ENCODE peak calls at places on chromosomes 4 and X, in seven cellular contexts. O, G, Y, F, L, V and C are unnamed samples.

GRCh38 chr4:188439641-188440311 is 300.5 kb downstream of the TRIML1 start:
- DNase-seq in O (no peak), G (no peak), Y (no peak), F (no peak), L (peak; percentile 30), V (no peak), C (no peak)

GRCh38 chrX:135411893-135412292 is 9.9 kb upstream of the SMIM10L2A start:
- DNase-seq in O (no peak), G (no peak), Y (no peak), F (no peak), L (peak; percentile 45), V (no peak), C (peak; percentile 3)

GRCh38 chrX:36909584-36909983 is 98.6 kb upstream of the FAM47C start:
- DNase-seq in O (no peak), G (no peak), Y (no peak), F (no peak), L (peak; percentile 44), V (no peak), C (no peak)

GRCh38 chr4:140233811-140234696 is 80.1 kb upstream of the MAML3 start:
- DNase-seq in O (no peak), G (no peak), Y (no peak), F (no peak), L (peak; percentile 87), V (peak; percentile 64), C (no peak)

GRCh38 chrX:17854521-17854920 is 6.6 kb downstream of the RAI2 start:
- DNase-seq in O (no peak), G (no peak), Y (no peak), F (no peak), L (no peak), V (no peak), C (no peak)

GRCh38 chrX:12999422-12999821 is 24.5 kb downstream of the TMSB4X start:
- DNase-seq in O (no peak), G (no peak), Y (no peak), F (no peak), L (no peak), V (no peak), C (no peak)

GRCh38 chrX:153818571-153819397 is 11.6 kb downstream of the PDZD4 start:
- DNase-seq in O (peak; percentile 57), G (peak; percentile 38), Y (peak; percentile 40), F (peak; percentile 2), L (no peak), V (peak; percentile 32), C (no peak)

GRCh38 chr4:88738714-88739366 is 41.2 kb upstream of the NAP1L5 start:
- DNase-seq in O (no peak), G (no peak), Y (no peak), F (no peak), L (no peak), V (no peak), C (no peak)

GRCh38 chr4:1240721-1241465 is 8.0 kb downstream of the CTBP1 start:
- DNase-seq in O (no peak), G (no peak), Y (no peak), F (no peak), L (no peak), V (no peak), C (no peak)

GRCh38 chr4:2462218-2462991 is 6.5 kb upstream of the RNF4 start:
- DNase-seq in O (peak; percentile 88), G (peak; percentile 66), Y (peak; percentile 53), F (peak; percentile 64), L (peak; percentile 64), V (peak; percentile 71), C (peak; percentile 41)

GRCh38 chrX:8738588-8739189 is 6.8 kb upstream of the ANOS1 start:
- DNase-seq in O (no peak), G (no peak), Y (peak; percentile 5), F (peak; percentile 37), L (peak; percentile 45), V (peak; percentile 30), C (peak; percentile 51)

GRCh38 chrX:87572911-87573310 is 55.3 kb downstream of the KLHL4 start:
- DNase-seq in O (no peak), G (no peak), Y (no peak), F (no peak), L (peak; percentile 5), V (no peak), C (no peak)